ENCODE peak calls at places on chromosomes 11 and 22, in nine cellular contexts. U is GM23338, W is H1, D is SK-N-SH, Y is K562, S is endothelial cell of umbilical vein, V is stomach, R is transverse colon, Q is prostate gland. Z is an unnamed sample.

GRCh38 chr11:134041791-134042696 is 26.8 kb upstream of the JAM3 start:
- DNase-seq in U (no peak), W (no peak), D (no peak), Y (no peak), S (no peak), V (no peak), R (no peak), Q (no peak), Z (no peak)

GRCh38 chr11:6505577-6506240 is 8.6 kb downstream of the DNHD1 start:
- DNase-seq in U (peak), W (no peak), D (peak), Y (peak), S (peak), V (no peak), R (no peak), Q (peak), Z (no peak)

GRCh38 chr11:58024601-58025091 is 965 bp downstream of the OR9Q1 start:
- DNase-seq in U (no peak), W (no peak), D (no peak), Y (no peak), S (peak), V (peak), R (peak), Q (peak), Z (peak)

GRCh38 chr11:85590848-85591483 is 36.2 kb downstream of the DLG2 start:
- DNase-seq in U (peak), W (no peak), D (peak), Y (peak), S (no peak), V (no peak), R (no peak), Q (no peak), Z (no peak)

GRCh38 chr22:42919199-42919598 is 62.1 kb upstream of the ARFGAP3 start:
- DNase-seq in U (no peak), W (no peak), D (no peak), Y (peak), S (no peak), V (no peak), R (no peak), Q (no peak), Z (no peak)

GRCh38 chr11:15795378-15795777 is 561.0 kb downstream of the SOX6 start:
- DNase-seq in U (no peak), W (no peak), D (no peak), Y (no peak), S (no peak), V (no peak), R (no peak), Q (no peak), Z (no peak)

GRCh38 chr22:43436536-43437267 is 24.9 kb downstream of the MPPED1 start:
- DNase-seq in U (no peak), W (no peak), D (no peak), Y (no peak), S (no peak), V (no peak), R (no peak), Q (no peak), Z (no peak)

GRCh38 chr11:64545605-64546004 is 45.4 kb upstream of the SLC22A12 start:
- DNase-seq in U (no peak), W (no peak), D (no peak), Y (no peak), S (peak), V (no peak), R (no peak), Q (no peak), Z (no peak)

GRCh38 chr22:45552580-45553332 is 50.1 kb downstream of the FBLN1 start:
- DNase-seq in U (peak), W (no peak), D (peak), Y (no peak), S (no peak), V (peak), R (peak), Q (no peak), Z (no peak)

GRCh38 chr22:21693333-21693998 is 27.7 kb downstream of the PPIL2 start:
- DNase-seq in U (no peak), W (no peak), D (no peak), Y (no peak), S (no peak), V (no peak), R (no peak), Q (no peak), Z (no peak)

GRCh38 chr22:50502628-50503474 is 4.7 kb downstream of the LMF2 start:
- DNase-seq in U (no peak), W (no peak), D (no peak), Y (no peak), S (no peak), V (no peak), R (no peak), Q (no peak), Z (no peak)

GRCh38 chr11:8754241-8754640 is 71.6 kb downstream of the RPL27A start:
- DNase-seq in U (no peak), W (no peak), D (no peak), Y (no peak), S (no peak), V (no peak), R (no peak), Q (no peak), Z (no peak)

GRCh38 chr22:46681010-46681409 is 57.0 kb downstream of the CERK start:
- DNase-seq in U (peak), W (peak), D (peak), Y (peak), S (no peak), V (no peak), R (no peak), Q (no peak), Z (no peak)

GRCh38 chr11:46264976-46265375 is 12.5 kb upstream of the CREB3L1 start:
- DNase-seq in U (no peak), W (no peak), D (no peak), Y (no peak), S (no peak), V (no peak), R (no peak), Q (no peak), Z (no peak)

GRCh38 chr22:41482319-41482935 is 13.5 kb downstream of the ACO2 start:
- DNase-seq in U (peak), W (no peak), D (no peak), Y (peak), S (no peak), V (no peak), R (no peak), Q (no peak), Z (no peak)

GRCh38 chr22:44304906-44305305 is 7.8 kb downstream of the SHISAL1 start:
- DNase-seq in U (no peak), W (no peak), D (no peak), Y (no peak), S (no peak), V (no peak), R (no peak), Q (no peak), Z (no peak)

GRCh38 chr22:33781396-33781795 is 138.9 kb downstream of the LARGE1 start:
- DNase-seq in U (no peak), W (no peak), D (no peak), Y (no peak), S (no peak), V (no peak), R (no peak), Q (no peak), Z (no peak)

GRCh38 chr11:65778901-65779668 is 1.7 kb downstream of the AP5B1 start:
- DNase-seq in U (no peak), W (no peak), D (peak), Y (no peak), S (no peak), V (peak), R (no peak), Q (no peak), Z (no peak)

GRCh38 chr22:36330655-36331305 is 57.0 kb downstream of the MYH9 start:
- DNase-seq in U (no peak), W (no peak), D (no peak), Y (peak), S (peak), V (no peak), R (no peak), Q (peak), Z (no peak)

GRCh38 chr11:88414385-88414861 is 76.9 kb upstream of the CTSC start:
- DNase-seq in U (no peak), W (no peak), D (peak), Y (peak), S (peak), V (no peak), R (peak), Q (no peak), Z (no peak)

GRCh38 chr11:83156996-83157754 is at the start of gene PCF11:
- DNase-seq in U (no peak), W (peak), D (no peak), Y (no peak), S (no peak), V (no peak), R (no peak), Q (no peak), Z (no peak)

GRCh38 chr11:65776196-65776595 is 4.6 kb downstream of the AP5B1 start:
- DNase-seq in U (no peak), W (no peak), D (no peak), Y (no peak), S (no peak), V (peak), R (no peak), Q (no peak), Z (peak)

GRCh38 chr22:46758867-46759290 is 3.6 kb upstream of the TBC1D22A start:
- DNase-seq in U (peak), W (peak), D (peak), Y (peak), S (peak), V (peak), R (peak), Q (no peak), Z (no peak)

GRCh38 chr22:23161574-23161973 is 16.3 kb downstream of the RAB36 start:
- DNase-seq in U (no peak), W (no peak), D (no peak), Y (no peak), S (no peak), V (no peak), R (no peak), Q (no peak), Z (no peak)

GRCh38 chr22:24186892-24187670 is 5.8 kb downstream of the SUSD2 start:
- DNase-seq in U (no peak), W (no peak), D (peak), Y (no peak), S (no peak), V (no peak), R (no peak), Q (no peak), Z (no peak)

DNA sequence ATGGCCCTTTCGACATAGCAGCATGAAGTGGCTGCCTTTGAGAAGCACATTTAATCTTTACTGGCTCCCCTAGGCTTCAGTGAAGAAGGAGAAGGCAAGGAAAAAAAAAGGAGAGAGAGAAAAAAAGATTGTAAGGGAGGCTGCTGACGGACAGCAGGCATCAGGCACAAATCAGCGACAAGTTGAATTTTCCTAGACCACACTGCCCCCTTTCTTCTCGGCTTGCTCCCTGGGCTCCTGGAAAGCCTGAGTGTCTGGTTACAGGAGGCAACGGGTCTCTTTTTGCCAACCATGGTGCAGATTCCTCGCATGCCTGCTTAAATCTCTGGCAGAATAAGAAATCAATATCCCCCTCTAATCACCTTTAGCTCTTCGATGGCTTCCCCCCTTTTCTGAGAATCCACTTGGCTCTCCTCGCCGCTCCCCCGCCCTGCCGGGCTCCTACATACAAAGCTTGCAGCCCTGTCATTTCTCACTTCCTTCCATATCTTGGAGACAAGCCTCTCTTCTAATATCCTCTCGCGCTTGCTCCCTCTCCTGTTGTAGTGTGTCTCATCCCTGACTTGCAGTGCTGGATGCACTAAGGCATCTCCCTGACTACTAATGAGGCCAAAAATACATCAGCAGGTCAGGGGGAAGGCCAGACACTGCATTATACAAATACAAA is 14.3 kb downstream of the BLID start:
- DNase-seq in U (peak), W (peak), D (peak), Y (no peak), S (peak), V (no peak), R (peak), Q (peak), Z (peak)
- TF ChIP-seq CTCF in U (peak), W (peak), D (peak), Y (no peak), S (peak), V (peak), R (peak), Q (no peak), Z (no peak)

GRCh38 chr22:31036671-31037550 is 44.2 kb upstream of the SMTN start:
- DNase-seq in U (no peak), W (no peak), D (no peak), Y (no peak), S (no peak), V (no peak), R (peak), Q (no peak), Z (peak)
- TF ChIP-seq POLR2AphosphoS5 in U (no peak), W (no peak), D (no peak), Y (no peak), S (no peak), V (no peak), R (peak), Q (peak), Z (no peak)

GRCh38 chr11:121032546-121032945 is 8.6 kb downstream of the TBCEL start:
- DNase-seq in U (no peak), W (no peak), D (no peak), Y (no peak), S (no peak), V (no peak), R (no peak), Q (no peak), Z (no peak)
- TF ChIP-seq CTCF in U (peak), W (no peak), D (no peak), Y (no peak), S (no peak), V (no peak), R (no peak), Q (no peak), Z (no peak)

GRCh38 chr11:130124096-130124495 is 35.5 kb upstream of the ST14 start:
- DNase-seq in U (no peak), W (no peak), D (no peak), Y (no peak), S (peak), V (peak), R (peak), Q (no peak), Z (no peak)
- TF ChIP-seq POLR2AphosphoS5 in U (no peak), W (no peak), D (no peak), Y (no peak), S (peak), V (peak), R (no peak), Q (peak), Z (peak)

GRCh38 chr11:96155627-96156378 is 187.2 kb downstream of the MAML2 start:
- DNase-seq in U (peak), W (no peak), D (peak), Y (peak), S (peak), V (peak), R (peak), Q (peak), Z (no peak)
- TF ChIP-seq CTCF in U (peak), W (no peak), D (peak), Y (peak), S (peak), V (no peak), R (no peak), Q (no peak), Z (peak)

GRCh38 chr11:107751082-107751481 is 39.2 kb upstream of the SLN start:
- DNase-seq in U (no peak), W (no peak), D (no peak), Y (no peak), S (no peak), V (no peak), R (no peak), Q (no peak), Z (no peak)
- TF ChIP-seq POLR2AphosphoS5 in U (no peak), W (no peak), D (no peak), Y (no peak), S (no peak), V (no peak), R (no peak), Q (no peak), Z (no peak)

GRCh38 chr11:19812710-19813109 is 100.1 kb downstream of the NAV2 start:
- DNase-seq in U (no peak), W (no peak), D (no peak), Y (no peak), S (no peak), V (no peak), R (no peak), Q (no peak), Z (no peak)

GRCh38 chr11:19813158-19813879 is 100.7 kb downstream of the NAV2 start:
- DNase-seq in U (no peak), W (no peak), D (no peak), Y (no peak), S (no peak), V (no peak), R (no peak), Q (no peak), Z (no peak)

GRCh38 chr11:19816040-19816439 is 103.4 kb downstream of the NAV2 start:
- DNase-seq in U (peak), W (no peak), D (no peak), Y (no peak), S (no peak), V (no peak), R (no peak), Q (no peak), Z (peak)

GRCh38 chr11:19812096-19812495 is 99.5 kb downstream of the NAV2 start:
- DNase-seq in U (no peak), W (no peak), D (no peak), Y (no peak), S (no peak), V (no peak), R (no peak), Q (no peak), Z (no peak)

GRCh38 chr11:19814421-19814820 is 101.8 kb downstream of the NAV2 start:
- DNase-seq in U (peak), W (no peak), D (no peak), Y (no peak), S (no peak), V (no peak), R (no peak), Q (no peak), Z (no peak)
- TF ChIP-seq CTCF in U (peak), W (peak), D (no peak), Y (no peak), S (peak), V (no peak), R (no peak), Q (no peak), Z (no peak)

GRCh38 chr22:28091486-28091885 is 172.4 kb upstream of the PITPNB start:
- DNase-seq in U (no peak), W (no peak), D (no peak), Y (no peak), S (no peak), V (no peak), R (no peak), Q (no peak), Z (no peak)
- TF ChIP-seq POLR2AphosphoS5 in U (no peak), W (no peak), D (no peak), Y (no peak), S (no peak), V (no peak), R (no peak), Q (no peak), Z (no peak)

DNA sequence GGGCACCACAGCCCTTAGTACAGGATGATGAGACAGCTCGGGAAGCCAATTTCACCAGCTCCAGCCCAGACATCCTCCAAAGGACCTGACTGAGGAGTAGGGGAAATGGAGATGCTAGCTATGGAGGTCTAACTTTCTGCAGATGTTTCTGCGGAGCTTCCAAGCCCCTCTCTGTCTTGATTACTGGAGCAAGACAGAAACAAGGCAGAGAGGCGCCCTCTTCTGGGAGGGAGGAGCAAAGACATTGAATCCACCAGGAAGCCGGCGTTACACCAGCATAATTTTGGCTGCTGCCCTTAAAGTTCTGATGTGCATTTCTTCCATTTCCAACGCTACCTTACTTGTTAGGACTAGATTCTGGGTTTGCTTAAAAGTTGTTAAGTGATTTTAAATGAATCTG is 107.3 kb upstream of the HSD17B12 start:
- DNase-seq in U (peak), W (peak), D (peak), Y (peak), S (no peak), V (no peak), R (no peak), Q (no peak), Z (no peak)
- TF ChIP-seq CTCF in U (peak), W (peak), D (peak), Y (peak), S (peak), V (peak), R (peak), Q (no peak), Z (no peak)